ENCODE peak calls at places on chromosomes 4 and X, in ten cellular contexts. G, Y, W, Q, T, V, N, D, C and J are unnamed samples.

GRCh38 chr4:161254375-161254774 is 909.4 kb downstream of the FSTL5 start:
- DNase-seq in T (no peak), C (no peak), N (peak), V (no peak), D (no peak), W (no peak), G (no peak), Q (no peak), Y (no peak), J (no peak)

GRCh38 chr4:74658114-74658513 is 136.2 kb downstream of the BTC start:
- DNase-seq in W (no peak), G (no peak), T (no peak), N (no peak), C (no peak), V (no peak), Y (no peak), D (no peak), Q (no peak), J (no peak)

GRCh38 chr4:22744478-22745062 is 51.8 kb downstream of the GBA3 start:
- DNase-seq in C (no peak), N (no peak), D (no peak), Q (no peak), G (no peak), T (no peak), Y (no peak), V (no peak), W (no peak), J (no peak)

GRCh38 chrX:1893758-1894294 is 279.0 kb downstream of the ASMT start:
- DNase-seq in Q (no peak), Y (no peak), T (no peak), D (no peak), C (no peak), V (no peak), W (no peak), N (no peak), G (no peak), J (no peak)

GRCh38 chr4:123198706-123199105 is 197.9 kb upstream of the SPRY1 start:
- DNase-seq in D (no peak), N (no peak), C (no peak), W (no peak), Q (no peak), T (no peak), V (no peak), Y (no peak), G (no peak), J (no peak)

GRCh38 chrX:9396930-9397329 is 67.9 kb upstream of the TBL1X start:
- DNase-seq in Q (no peak), D (no peak), V (no peak), T (no peak), C (no peak), Y (no peak), N (no peak), G (no peak), W (no peak), J (no peak)

GRCh38 chrX:47637546-47638195 is 7.9 kb upstream of the CFP start:
- DNase-seq in Q (peak), N (no peak), D (no peak), V (peak), Y (no peak), C (no peak), G (no peak), T (no peak), W (no peak), J (no peak)

GRCh38 chrX:46814966-46815365 is 21.9 kb upstream of the RP2 start:
- DNase-seq in W (no peak), C (no peak), N (no peak), V (no peak), Y (no peak), G (no peak), Q (no peak), D (no peak), T (no peak), J (no peak)

GRCh38 chrX:107714196-107714811 is 61.3 kb downstream of the TSC22D3 start:
- DNase-seq in N (no peak), W (no peak), T (no peak), Y (no peak), V (no peak), D (no peak), C (no peak), Q (no peak), G (peak), J (no peak)

GRCh38 chrX:44062842-44063241 is 89.7 kb upstream of the NDP start:
- DNase-seq in G (no peak), N (no peak), T (no peak), Q (no peak), V (no peak), W (no peak), Y (no peak), D (peak), C (no peak), J (no peak)

GRCh38 chr4:110049951-110050925 is 137.6 kb downstream of the EGF start:
- DNase-seq in D (peak), T (no peak), Y (peak), Q (peak), V (peak), C (peak), W (no peak), G (peak), N (peak), J (no peak)

GRCh38 chr4:118279328-118279727 is 73.5 kb downstream of the PRSS12 start:
- DNase-seq in Q (no peak), G (no peak), T (no peak), V (no peak), N (peak), C (no peak), W (no peak), D (no peak), Y (no peak), J (no peak)

GRCh38 chr4:85783483-85783882 is 308.5 kb downstream of the ARHGAP24 start:
- DNase-seq in C (no peak), D (peak), T (no peak), N (peak), W (no peak), Y (no peak), V (no peak), G (no peak), Q (no peak), J (no peak)